ENCODE peak calls at places on chromosomes 1 and 21, in ten cellular contexts. T is non-pigmented ciliary epithelial cell; L is T-cell; Y is CD8-positive, alpha-beta T cell; K is NCI-H748 treated with DMSO at 0.1 percent for 48 hours; H is left lung; W is activated effector memory CD4-positive, alpha-beta T cell treated with Interleukin-2 at 50 U/mL for 16 hours; R is HT1080; N is LHCN-M2; M is ACHN. A is an unnamed sample.

GRCh38 chr1:93756656-93757055 is 75.0 kb upstream of the BCAR3 start:
- DNase-seq in T (no peak), L (no peak), Y (no peak), K (no peak), H (no peak), W (no peak), R (no peak), N (no peak), M (no peak), A (peak; percentile 28)

GRCh38 chr1:207514890-207515289 is 18.9 kb downstream of the CR1 start:
- DNase-seq in T (no peak), L (no peak), Y (no peak), K (no peak), H (no peak), W (no peak), R (no peak), N (no peak), M (no peak), A (no peak)

GRCh38 chr1:201310251-201310985 is 27.1 kb downstream of the PKP1 start:
- DNase-seq in T (no peak), L (no peak), Y (no peak), K (no peak), H (peak; percentile 40), W (no peak), R (no peak), N (no peak), M (no peak), A (no peak)

GRCh38 chr1:30318413-30318812 is 405.0 kb downstream of the MATN1 start:
- DNase-seq in T (no peak), L (no peak), Y (no peak), K (no peak), H (no peak), W (no peak), R (no peak), N (no peak), M (no peak), A (no peak)

GRCh38 chr1:208243851-208244583 is at the start of gene PLXNA2:
- DNase-seq in T (no peak), L (peak; percentile 54), Y (peak; percentile 49), K (peak; percentile 36), H (peak; percentile 97), W (peak; percentile 69), R (peak; percentile 76), N (peak; percentile 75), M (peak; percentile 45), A (peak; percentile 74)

GRCh38 chr1:81478217-81478616 is 322.5 kb upstream of the ADGRL2 start:
- DNase-seq in T (no peak), L (no peak), Y (no peak), K (no peak), H (no peak), W (no peak), R (no peak), N (no peak), M (no peak), A (no peak)

GRCh38 chr1:59058681-59059441 is 238.0 kb upstream of the FGGY start:
- DNase-seq in T (no peak), L (no peak), Y (no peak), K (no peak), H (no peak), W (no peak), R (no peak), N (no peak), M (no peak), A (no peak)

GRCh38 chr1:211424018-211424417 is 67.9 kb downstream of the RD3 start:
- DNase-seq in T (no peak), L (no peak), Y (no peak), K (no peak), H (no peak), W (no peak), R (no peak), N (no peak), M (no peak), A (no peak)

GRCh38 chr1:72283204-72284083 is 1.1 kb upstream of the NEGR1 start:
- DNase-seq in T (peak; percentile 36), L (peak; percentile 15), Y (peak; percentile 2), K (peak; percentile 71), H (peak; percentile 90), W (no peak), R (peak; percentile 75), N (peak; percentile 82), M (peak; percentile 64), A (peak; percentile 74)

GRCh38 chr1:44019398-44020044 is 11.7 kb downstream of the SLC6A9 start:
- DNase-seq in T (no peak), L (no peak), Y (no peak), K (no peak), H (peak; percentile 66), W (no peak), R (no peak), N (no peak), M (no peak), A (no peak)

GRCh38 chr1:47562799-47563198 is 125.0 kb downstream of the FOXD2 start:
- DNase-seq in T (no peak), L (no peak), Y (no peak), K (no peak), H (no peak), W (no peak), R (no peak), N (no peak), M (no peak), A (no peak)

GRCh38 chr1:228284148-228284495 is 76.3 kb downstream of the OBSCN start:
- DNase-seq in T (no peak), L (no peak), Y (no peak), K (no peak), H (no peak), W (no peak), R (no peak), N (no peak), M (no peak), A (no peak)

GRCh38 chr1:37717631-37718030 is 25.3 kb downstream of the CDCA8 start:
- DNase-seq in T (no peak), L (no peak), Y (no peak), K (no peak), H (no peak), W (no peak), R (no peak), N (no peak), M (no peak), A (no peak)

GRCh38 chr1:2176615-2177014 is 18.0 kb downstream of the FAAP20 start:
- DNase-seq in T (no peak), L (no peak), Y (no peak), K (no peak), H (no peak), W (no peak), R (no peak), N (no peak), M (no peak), A (no peak)

GRCh38 chr21:44914176-44914874 is 6.4 kb downstream of the ITGB2 start:
- DNase-seq in T (no peak), L (peak; percentile 64), Y (peak; percentile 55), K (no peak), H (peak; percentile 91), W (peak; percentile 55), R (no peak), N (no peak), M (no peak), A (no peak)

GRCh38 chr21:46095814-46096595 is 1.9 kb upstream of the COL6A2 start:
- DNase-seq in T (no peak), L (no peak), Y (no peak), K (no peak), H (peak; percentile 43), W (no peak), R (no peak), N (no peak), M (no peak), A (no peak)

GRCh38 chr1:31614538-31615005 is 2.9 kb upstream of the HCRTR1 start:
- DNase-seq in T (no peak), L (no peak), Y (no peak), K (no peak), H (peak; percentile 60), W (no peak), R (no peak), N (no peak), M (no peak), A (no peak)

GRCh38 chr1:980602-981395 is 1.1 kb downstream of the PERM1 start:
- DNase-seq in T (no peak), L (no peak), Y (no peak), K (no peak), H (peak; percentile 79), W (no peak), R (no peak), N (no peak), M (no peak), A (no peak)

GRCh38 chr1:230464618-230465017 is 38.5 kb upstream of the PGBD5 start:
- DNase-seq in T (no peak), L (no peak), Y (no peak), K (no peak), H (no peak), W (no peak), R (peak; percentile 8), N (peak; percentile 4), M (no peak), A (no peak)

GRCh38 chr1:22738522-22738921 is 27.9 kb downstream of the EPHB2 start:
- DNase-seq in T (no peak), L (no peak), Y (no peak), K (no peak), H (no peak), W (no peak), R (peak; percentile 76), N (no peak), M (no peak), A (peak; percentile 25)

GRCh38 chr1:25039229-25039628 is 109.2 kb upstream of the RUNX3 start:
- DNase-seq in T (no peak), L (no peak), Y (no peak), K (no peak), H (peak; percentile 40), W (no peak), R (peak; percentile 14), N (peak; percentile 35), M (no peak), A (no peak)

GRCh38 chr1:245541389-245541788 is 386.6 kb downstream of the KIF26B start:
- DNase-seq in T (no peak), L (no peak), Y (no peak), K (no peak), H (no peak), W (no peak), R (no peak), N (no peak), M (no peak), A (no peak)

GRCh38 chr1:171985639-171986038 is 144.3 kb downstream of the DNM3 start:
- DNase-seq in T (no peak), L (no peak), Y (no peak), K (no peak), H (no peak), W (no peak), R (no peak), N (peak; percentile 8), M (peak; percentile 17), A (no peak)

GRCh38 chr1:15965228-15965767 is 10.6 kb downstream of the ZBTB17 start:
- DNase-seq in T (no peak), L (no peak), Y (no peak), K (no peak), H (no peak), W (no peak), R (no peak), N (peak; percentile 47), M (no peak), A (no peak)